ENCODE peak calls at places on chromosomes 1 and 21, in eight cellular contexts. One of them, this sample, is unnamed.

GRCh38 chr1:85894651-85895050 is 186.4 kb upstream of the ZNHIT6 start:
- DNase-seq in left lung: no peak
- DNase-seq in NCI-H1694 treated with DMSO at 0.1 percent for 48 hours: peak; percentile 40
- DNase-seq in DMS79: no peak
- DNase-seq in NCI-H460: peak; percentile 24
- DNase-seq in kidney glomerular epithelial cell: peak; percentile 8
- DNase-seq in foreskin melanocyte: peak; percentile 26
- DNase-seq in activated naive CD4-positive, alpha-beta T cell treated with anti-CD3 and anti-CD28 coated beads, Interleukin-2, amount 50 U/mL, for 16 hours: no peak
- DNase-seq in this sample: no peak

GRCh38 chr1:226064816-226065248 is 2.3 kb downstream of the H3-3A start:
- DNase-seq in left lung: no peak
- DNase-seq in NCI-H1694 treated with DMSO at 0.1 percent for 48 hours: peak; percentile 66
- DNase-seq in DMS79: peak; percentile 45
- DNase-seq in NCI-H460: peak; percentile 64
- DNase-seq in kidney glomerular epithelial cell: peak; percentile 66
- DNase-seq in foreskin melanocyte: peak; percentile 51
- DNase-seq in activated naive CD4-positive, alpha-beta T cell treated with anti-CD3 and anti-CD28 coated beads, Interleukin-2, amount 50 U/mL, for 16 hours: peak; percentile 47
- DNase-seq in this sample: no peak

GRCh38 chr21:42632336-42632751 is 21.1 kb upstream of the PDE9A start:
- DNase-seq in left lung: no peak
- DNase-seq in NCI-H1694 treated with DMSO at 0.1 percent for 48 hours: no peak
- DNase-seq in DMS79: no peak
- DNase-seq in NCI-H460: no peak
- DNase-seq in kidney glomerular epithelial cell: no peak
- DNase-seq in foreskin melanocyte: no peak
- DNase-seq in activated naive CD4-positive, alpha-beta T cell treated with anti-CD3 and anti-CD28 coated beads, Interleukin-2, amount 50 U/mL, for 16 hours: no peak
- DNase-seq in this sample: no peak

GRCh38 chr21:33042812-33043211 is 17.1 kb downstream of the OLIG2 start:
- DNase-seq in left lung: no peak
- DNase-seq in NCI-H1694 treated with DMSO at 0.1 percent for 48 hours: peak; percentile 47
- DNase-seq in DMS79: no peak
- DNase-seq in NCI-H460: no peak
- DNase-seq in kidney glomerular epithelial cell: peak; percentile 61
- DNase-seq in foreskin melanocyte: no peak
- DNase-seq in activated naive CD4-positive, alpha-beta T cell treated with anti-CD3 and anti-CD28 coated beads, Interleukin-2, amount 50 U/mL, for 16 hours: no peak
- DNase-seq in this sample: peak; percentile 30

GRCh38 chr1:205488074-205488723 is 16.3 kb upstream of the CDK18 start:
- DNase-seq in left lung: no peak
- DNase-seq in NCI-H1694 treated with DMSO at 0.1 percent for 48 hours: peak; percentile 82
- DNase-seq in DMS79: peak; percentile 45
- DNase-seq in NCI-H460: peak; percentile 72
- DNase-seq in kidney glomerular epithelial cell: peak; percentile 40
- DNase-seq in foreskin melanocyte: peak; percentile 38
- DNase-seq in activated naive CD4-positive, alpha-beta T cell treated with anti-CD3 and anti-CD28 coated beads, Interleukin-2, amount 50 U/mL, for 16 hours: peak; percentile 40
- DNase-seq in this sample: no peak

GRCh38 chr1:89363196-89363595 is 663 bp upstream of the GBP6 start:
- DNase-seq in left lung: no peak
- DNase-seq in NCI-H1694 treated with DMSO at 0.1 percent for 48 hours: no peak
- DNase-seq in DMS79: no peak
- DNase-seq in NCI-H460: no peak
- DNase-seq in kidney glomerular epithelial cell: peak; percentile 78
- DNase-seq in foreskin melanocyte: no peak
- DNase-seq in activated naive CD4-positive, alpha-beta T cell treated with anti-CD3 and anti-CD28 coated beads, Interleukin-2, amount 50 U/mL, for 16 hours: no peak
- DNase-seq in this sample: no peak

GRCh38 chr1:92901699-92902405 is 59.4 kb downstream of the DIPK1A start:
- DNase-seq in left lung: no peak
- DNase-seq in NCI-H1694 treated with DMSO at 0.1 percent for 48 hours: no peak
- DNase-seq in DMS79: peak; percentile 10
- DNase-seq in NCI-H460: no peak
- DNase-seq in kidney glomerular epithelial cell: no peak
- DNase-seq in foreskin melanocyte: no peak
- DNase-seq in activated naive CD4-positive, alpha-beta T cell treated with anti-CD3 and anti-CD28 coated beads, Interleukin-2, amount 50 U/mL, for 16 hours: no peak
- DNase-seq in this sample: no peak

GRCh38 chr1:54227836-54228435 is 28.0 kb downstream of the MRPL37 start:
- DNase-seq in left lung: no peak
- DNase-seq in NCI-H1694 treated with DMSO at 0.1 percent for 48 hours: peak; percentile 36
- DNase-seq in DMS79: no peak
- DNase-seq in NCI-H460: no peak
- DNase-seq in kidney glomerular epithelial cell: no peak
- DNase-seq in foreskin melanocyte: no peak
- DNase-seq in activated naive CD4-positive, alpha-beta T cell treated with anti-CD3 and anti-CD28 coated beads, Interleukin-2, amount 50 U/mL, for 16 hours: no peak
- DNase-seq in this sample: peak; percentile 66

GRCh38 chr1:247266053-247266452 is 10.2 kb downstream of the VN1R5 start:
- DNase-seq in left lung: no peak
- DNase-seq in NCI-H1694 treated with DMSO at 0.1 percent for 48 hours: no peak
- DNase-seq in DMS79: no peak
- DNase-seq in NCI-H460: no peak
- DNase-seq in kidney glomerular epithelial cell: peak; percentile 2
- DNase-seq in foreskin melanocyte: no peak
- DNase-seq in activated naive CD4-positive, alpha-beta T cell treated with anti-CD3 and anti-CD28 coated beads, Interleukin-2, amount 50 U/mL, for 16 hours: no peak
- DNase-seq in this sample: no peak

GRCh38 chr1:108199231-108199657 is 899 bp downstream of the SLC25A24 start:
- DNase-seq in left lung: no peak
- DNase-seq in NCI-H1694 treated with DMSO at 0.1 percent for 48 hours: peak; percentile 19
- DNase-seq in DMS79: peak; percentile 23
- DNase-seq in NCI-H460: no peak
- DNase-seq in kidney glomerular epithelial cell: peak; percentile 67
- DNase-seq in foreskin melanocyte: peak; percentile 68
- DNase-seq in activated naive CD4-positive, alpha-beta T cell treated with anti-CD3 and anti-CD28 coated beads, Interleukin-2, amount 50 U/mL, for 16 hours: no peak
- DNase-seq in this sample: no peak

GRCh38 chr1:42742617-42743301 is 2.7 kb upstream of the CLDN19 start:
- DNase-seq in left lung: no peak
- DNase-seq in NCI-H1694 treated with DMSO at 0.1 percent for 48 hours: no peak
- DNase-seq in DMS79: peak; percentile 80
- DNase-seq in NCI-H460: no peak
- DNase-seq in kidney glomerular epithelial cell: no peak
- DNase-seq in foreskin melanocyte: no peak
- DNase-seq in activated naive CD4-positive, alpha-beta T cell treated with anti-CD3 and anti-CD28 coated beads, Interleukin-2, amount 50 U/mL, for 16 hours: no peak
- DNase-seq in this sample: no peak

GRCh38 chr1:98963359-98963758 is 41.3 kb downstream of the PLPPR5 start:
- DNase-seq in left lung: no peak
- DNase-seq in NCI-H1694 treated with DMSO at 0.1 percent for 48 hours: no peak
- DNase-seq in DMS79: no peak
- DNase-seq in NCI-H460: no peak
- DNase-seq in kidney glomerular epithelial cell: no peak
- DNase-seq in foreskin melanocyte: no peak
- DNase-seq in activated naive CD4-positive, alpha-beta T cell treated with anti-CD3 and anti-CD28 coated beads, Interleukin-2, amount 50 U/mL, for 16 hours: no peak
- DNase-seq in this sample: no peak

GRCh38 chr1:107570768-107571167 is 394.2 kb downstream of the VAV3 start:
- DNase-seq in left lung: peak; percentile 73
- DNase-seq in NCI-H1694 treated with DMSO at 0.1 percent for 48 hours: no peak
- DNase-seq in DMS79: no peak
- DNase-seq in NCI-H460: no peak
- DNase-seq in kidney glomerular epithelial cell: no peak
- DNase-seq in foreskin melanocyte: no peak
- DNase-seq in activated naive CD4-positive, alpha-beta T cell treated with anti-CD3 and anti-CD28 coated beads, Interleukin-2, amount 50 U/mL, for 16 hours: no peak
- DNase-seq in this sample: no peak

GRCh38 chr1:166165661-166166399 is 971 bp downstream of the FAM78B start:
- DNase-seq in left lung: peak; percentile 80
- DNase-seq in NCI-H1694 treated with DMSO at 0.1 percent for 48 hours: no peak
- DNase-seq in DMS79: no peak
- DNase-seq in NCI-H460: no peak
- DNase-seq in kidney glomerular epithelial cell: no peak
- DNase-seq in foreskin melanocyte: peak; percentile 45
- DNase-seq in activated naive CD4-positive, alpha-beta T cell treated with anti-CD3 and anti-CD28 coated beads, Interleukin-2, amount 50 U/mL, for 16 hours: no peak
- DNase-seq in this sample: no peak

GRCh38 chr1:212470059-212470458 is 37.3 kb downstream of the NENF start:
- DNase-seq in left lung: no peak
- DNase-seq in NCI-H1694 treated with DMSO at 0.1 percent for 48 hours: no peak
- DNase-seq in DMS79: no peak
- DNase-seq in NCI-H460: peak; percentile 77
- DNase-seq in kidney glomerular epithelial cell: peak; percentile 10
- DNase-seq in foreskin melanocyte: peak; percentile 99
- DNase-seq in activated naive CD4-positive, alpha-beta T cell treated with anti-CD3 and anti-CD28 coated beads, Interleukin-2, amount 50 U/mL, for 16 hours: no peak
- DNase-seq in this sample: no peak

GRCh38 chr1:116880952-116881351 is 28.8 kb upstream of the PTGFRN start:
- DNase-seq in left lung: no peak
- DNase-seq in NCI-H1694 treated with DMSO at 0.1 percent for 48 hours: no peak
- DNase-seq in DMS79: no peak
- DNase-seq in NCI-H460: no peak
- DNase-seq in kidney glomerular epithelial cell: no peak
- DNase-seq in foreskin melanocyte: no peak
- DNase-seq in activated naive CD4-positive, alpha-beta T cell treated with anti-CD3 and anti-CD28 coated beads, Interleukin-2, amount 50 U/mL, for 16 hours: no peak
- DNase-seq in this sample: no peak

GRCh38 chr1:12339410-12339809 is 109.6 kb downstream of the VPS13D start:
- DNase-seq in left lung: no peak
- DNase-seq in NCI-H1694 treated with DMSO at 0.1 percent for 48 hours: no peak
- DNase-seq in DMS79: no peak
- DNase-seq in NCI-H460: no peak
- DNase-seq in kidney glomerular epithelial cell: no peak
- DNase-seq in foreskin melanocyte: no peak
- DNase-seq in activated naive CD4-positive, alpha-beta T cell treated with anti-CD3 and anti-CD28 coated beads, Interleukin-2, amount 50 U/mL, for 16 hours: no peak
- DNase-seq in this sample: no peak

GRCh38 chr1:17886361-17886760 is 131.2 kb downstream of the ACTL8 start:
- DNase-seq in left lung: no peak
- DNase-seq in NCI-H1694 treated with DMSO at 0.1 percent for 48 hours: no peak
- DNase-seq in DMS79: no peak
- DNase-seq in NCI-H460: no peak
- DNase-seq in kidney glomerular epithelial cell: no peak
- DNase-seq in foreskin melanocyte: no peak
- DNase-seq in activated naive CD4-positive, alpha-beta T cell treated with anti-CD3 and anti-CD28 coated beads, Interleukin-2, amount 50 U/mL, for 16 hours: no peak
- DNase-seq in this sample: no peak

GRCh38 chr1:30378991-30379581 is 344.3 kb downstream of the MATN1 start:
- DNase-seq in left lung: no peak
- DNase-seq in NCI-H1694 treated with DMSO at 0.1 percent for 48 hours: no peak
- DNase-seq in DMS79: peak; percentile 48
- DNase-seq in NCI-H460: no peak
- DNase-seq in kidney glomerular epithelial cell: no peak
- DNase-seq in foreskin melanocyte: peak; percentile 62
- DNase-seq in activated naive CD4-positive, alpha-beta T cell treated with anti-CD3 and anti-CD28 coated beads, Interleukin-2, amount 50 U/mL, for 16 hours: no peak
- DNase-seq in this sample: no peak